ENCODE peak calls at places on chromosomes 1 and 21, in six cellular contexts. N is AG04449, Q is cardiac muscle cell, T is adrenal gland, I is dorsolateral prefrontal cortex, C is thyroid gland. F is an unnamed sample.

GRCh38 chr1:167554028-167554779 is 642 bp upstream of the CREG1 start:
- DNase-seq in N (no peak), Q (peak; percentile 18), T (no peak), I (peak; percentile 13), C (peak; percentile 19), F (no peak)

GRCh38 chr1:191160837-191161236 is 683.2 kb upstream of the BRINP3 start:
- DNase-seq in N (no peak), Q (no peak), T (no peak), I (no peak), C (no peak), F (no peak)

GRCh38 chr1:4963251-4963650 is 308.8 kb downstream of the AJAP1 start:
- DNase-seq in N (no peak), Q (no peak), T (peak; percentile 84), I (no peak), C (no peak), F (no peak)

GRCh38 chr1:228853637-228854036 is 118.4 kb downstream of the RHOU start:
- DNase-seq in N (no peak), Q (no peak), T (no peak), I (no peak), C (no peak), F (no peak)

GRCh38 chr1:110686188-110686587 is 11.4 kb upstream of the KCNA3 start:
- DNase-seq in N (no peak), Q (no peak), T (no peak), I (no peak), C (no peak), F (no peak)

GRCh38 chr1:113675299-113675698 is 84.0 kb downstream of the PHTF1 start:
- DNase-seq in N (no peak), Q (peak; percentile 32), T (no peak), I (no peak), C (no peak), F (no peak)

GRCh38 chr21:31279986-31280385 is 64.1 kb downstream of the TIAM1 start:
- DNase-seq in N (no peak), Q (no peak), T (no peak), I (no peak), C (no peak), F (no peak)

GRCh38 chr1:41239988-41240610 is 2.0 kb downstream of the SCMH1 start:
- DNase-seq in N (peak; percentile 31), Q (peak; percentile 73), T (peak; percentile 22), I (no peak), C (no peak), F (no peak)

GRCh38 chr1:111141803-111142202 is 1.8 kb downstream of the CEPT1 start:
- DNase-seq in N (no peak), Q (no peak), T (no peak), I (no peak), C (no peak), F (no peak)

GRCh38 chr1:196380311-196380710 is 227.9 kb downstream of the KCNT2 start:
- DNase-seq in N (no peak), Q (peak; percentile 24), T (no peak), I (no peak), C (no peak), F (no peak)

GRCh38 chr1:59597420-59598199 is 217.1 kb upstream of the HOOK1 start:
- DNase-seq in N (no peak), Q (no peak), T (no peak), I (no peak), C (no peak), F (no peak)

GRCh38 chr1:39105061-39105840 is 79.1 kb downstream of the NDUFS5 start:
- DNase-seq in N (no peak), Q (peak; percentile 82), T (peak; percentile 82), I (peak; percentile 68), C (peak; percentile 84), F (peak; percentile 71)

GRCh38 chr1:6899141-6899540 is 113.9 kb downstream of the CAMTA1 start:
- DNase-seq in N (no peak), Q (peak; percentile 68), T (no peak), I (no peak), C (no peak), F (no peak)

GRCh38 chr1:109918077-109918606 is 7.5 kb downstream of the CSF1 start:
- DNase-seq in N (no peak), Q (no peak), T (no peak), I (no peak), C (no peak), F (no peak)

GRCh38 chr1:201385299-201385891 is 7.9 kb upstream of the TNNT2 start:
- DNase-seq in N (no peak), Q (peak; percentile 41), T (peak; percentile 72), I (peak; percentile 55), C (peak; percentile 88), F (no peak)

GRCh38 chr1:61980561-61980960 is 214.1 kb upstream of the L1TD1 start:
- DNase-seq in N (no peak), Q (peak; percentile 67), T (no peak), I (peak; percentile 89), C (no peak), F (no peak)

DNA sequence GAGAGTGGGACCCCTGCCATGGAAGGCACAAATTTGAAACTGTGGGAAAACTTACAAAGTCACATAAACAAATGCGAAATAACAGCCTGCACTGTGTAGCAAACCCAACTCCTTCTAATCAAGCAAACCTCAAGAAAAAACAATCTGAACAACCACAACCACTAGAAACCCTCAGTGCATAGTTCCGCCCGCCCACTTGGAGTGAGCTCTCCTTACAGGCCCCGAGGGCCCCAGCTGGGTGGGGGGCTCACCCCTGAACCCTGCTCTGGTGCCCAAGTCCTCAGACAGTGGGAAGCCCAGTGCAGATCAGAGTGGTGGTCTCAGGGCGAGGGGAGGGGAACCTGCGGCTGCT is 937 bp upstream of the MXRA8 start:
- DNase-seq in N (peak; percentile 36), Q (peak; percentile 67), T (no peak), I (no peak), C (no peak), F (peak; percentile 44)
- H3K4me3 ChIP-seq in N (peak overlapping the region; percentile 85), Q (no peak overlapping the region), T (no peak overlapping the region), I (no peak overlapping the region), C (no peak overlapping the region), F (peak overlapping the region; percentile 68)

GRCh38 chr1:866095-866494 is 57.6 kb upstream of the SAMD11 start:
- DNase-seq in N (no peak), Q (no peak), T (no peak), I (no peak), C (no peak), F (no peak)

DNA sequence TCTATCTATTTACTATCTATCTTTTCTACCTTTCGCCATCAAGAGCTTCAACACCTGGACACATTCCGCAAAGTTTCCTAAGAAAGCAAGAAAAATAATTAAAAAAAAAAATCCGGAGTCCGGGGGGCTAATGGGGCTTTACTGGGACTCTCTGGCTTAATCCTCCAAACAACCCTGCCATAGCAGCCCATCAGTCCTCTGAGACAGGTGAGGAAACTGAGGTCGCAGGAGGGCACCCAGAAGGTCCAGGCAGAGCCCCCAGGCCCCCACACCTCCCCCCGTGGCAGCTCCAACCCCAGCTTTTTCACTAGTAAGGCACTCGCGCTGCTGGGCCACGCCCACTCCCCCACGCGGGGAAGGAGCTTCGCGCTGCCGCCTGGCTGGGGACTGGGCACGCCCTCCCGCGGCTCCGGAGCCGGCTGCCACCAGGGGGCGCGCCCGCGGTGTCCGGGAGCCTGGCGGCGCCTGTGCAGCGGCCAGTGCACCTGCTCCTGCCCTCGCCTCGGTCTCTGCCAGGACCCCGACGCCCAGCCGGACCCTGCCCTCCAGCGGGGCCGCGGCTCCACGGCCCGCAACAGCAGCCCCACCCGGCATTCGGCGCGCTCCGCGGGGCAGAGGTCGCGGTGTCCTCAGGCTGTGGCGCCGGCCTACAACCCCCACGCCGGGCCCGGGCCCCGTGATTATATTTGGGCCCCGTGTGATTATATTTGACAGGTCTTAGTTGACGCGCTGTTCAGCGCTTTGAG is 54.1 kb upstream of the SAMD11 start:
- DNase-seq in N (no peak), Q (peak; percentile 56), T (peak; percentile 76), I (peak; percentile 61), C (peak; percentile 71), F (peak; percentile 36)
- H3K4me3 ChIP-seq in N (no peak overlapping the region), Q (no peak overlapping the region), T (no peak overlapping the region), I (peak overlapping the region; percentile 42), C (no peak overlapping the region), F (no peak overlapping the region)

DNA sequence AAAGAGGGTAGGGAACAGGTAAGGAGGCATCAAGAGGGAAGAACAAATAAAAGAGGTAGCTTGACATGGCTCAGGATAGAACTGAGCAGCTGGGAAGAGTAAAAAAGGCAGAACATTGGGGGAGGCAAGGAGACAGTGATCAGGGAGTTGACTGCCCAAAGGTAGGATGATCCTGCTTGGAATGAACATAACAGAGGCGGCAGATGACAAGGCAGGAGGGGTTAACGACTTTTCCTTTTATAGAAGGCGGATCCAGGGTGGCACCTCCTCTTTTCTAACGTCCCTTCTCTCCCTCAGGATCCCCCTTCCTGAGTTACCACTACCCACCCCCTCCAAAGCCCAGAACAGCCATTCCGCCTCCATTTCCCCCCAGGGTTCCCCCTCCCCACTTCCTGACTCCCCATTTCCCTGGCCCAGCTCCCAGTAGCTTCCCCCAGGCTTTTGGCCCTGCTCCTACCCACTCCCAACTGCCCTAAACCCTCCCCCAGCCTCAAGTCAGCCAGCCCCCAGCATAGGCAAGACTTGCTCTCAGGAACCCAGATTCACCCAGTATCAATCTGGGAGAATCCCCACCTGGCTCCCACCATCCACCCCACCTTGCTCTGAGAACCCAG is 759 bp upstream of the ADAMTS4 start:
- DNase-seq in N (no peak), Q (peak; percentile 43), T (no peak), I (no peak), C (no peak), F (peak; percentile 42)
- H3K4me3 ChIP-seq in N (no peak overlapping the region), Q (no peak overlapping the region), T (no peak overlapping the region), I (peak overlapping the region; percentile 56), C (no peak overlapping the region), F (peak overlapping the region; percentile 5)

GRCh38 chr1:32828341-32828740 is 10.9 kb downstream of the S100PBP start:
- DNase-seq in N (no peak), Q (peak; percentile 30), T (no peak), I (no peak), C (no peak), F (no peak)

GRCh38 chr1:32830092-32830852 is 12.8 kb downstream of the S100PBP start:
- DNase-seq in N (no peak), Q (no peak), T (no peak), I (no peak), C (no peak), F (no peak)

GRCh38 chr1:32831878-32832277 is 14.4 kb downstream of the S100PBP start:
- DNase-seq in N (no peak), Q (no peak), T (no peak), I (no peak), C (no peak), F (no peak)
- H3K4me3 ChIP-seq in N (no peak overlapping the region), Q (no peak overlapping the region), T (no peak overlapping the region), I (no peak overlapping the region), C (no peak overlapping the region), F (no peak overlapping the region)